ENCODE peak calls at places on chromosomes 1 and 21, in six cellular contexts. Y, J, K, S, I and B are unnamed samples.

GRCh38 chr1:56816264-56816663 is 2.9 kb downstream of the FYB2 start:
- DNase-seq in Y (no peak), J (no peak), K (no peak), S (no peak), I (no peak), B (no peak)

GRCh38 chr1:146036990-146037646 is 15.6 kb upstream of the HJV start:
- DNase-seq in Y (peak), J (peak), K (peak), S (peak), I (peak), B (peak)

GRCh38 chr1:44831516-44831915 is 11.5 kb downstream of the PTCH2 start:
- DNase-seq in Y (no peak), J (no peak), K (no peak), S (no peak), I (no peak), B (no peak)

GRCh38 chr21:37837381-37837780 is 78.9 kb downstream of the KCNJ6 start:
- DNase-seq in Y (no peak), J (no peak), K (no peak), S (peak), I (no peak), B (no peak)

GRCh38 chr1:119917304-119918055 is 21.2 kb upstream of the ADAM30 start:
- DNase-seq in Y (no peak), J (no peak), K (no peak), S (no peak), I (no peak), B (no peak)

GRCh38 chr1:46401964-46402626 is 8.0 kb downstream of the FAAH start:
- DNase-seq in Y (peak), J (peak), K (peak), S (peak), I (peak), B (no peak)

GRCh38 chr1:200959341-200959985 is 64.1 kb downstream of the KIF21B start:
- DNase-seq in Y (peak), J (no peak), K (no peak), S (peak), I (no peak), B (no peak)

GRCh38 chr1:6785721-6786505 is 659 bp downstream of the CAMTA1 start:
- DNase-seq in Y (peak), J (no peak), K (peak), S (no peak), I (peak), B (peak)

GRCh38 chr1:65083263-65083896 is 64.6 kb upstream of the AK4 start:
- DNase-seq in Y (no peak), J (no peak), K (no peak), S (no peak), I (peak), B (no peak)

GRCh38 chr21:44962481-44962966 is 22.7 kb downstream of the SLX9 start:
- DNase-seq in Y (no peak), J (no peak), K (no peak), S (peak), I (peak), B (no peak)

GRCh38 chr1:177255411-177255810 is 84.7 kb downstream of the BRINP2 start:
- DNase-seq in Y (no peak), J (peak), K (no peak), S (peak), I (peak), B (no peak)

GRCh38 chr1:230394134-230394533 is 32.0 kb downstream of the PGBD5 start:
- DNase-seq in Y (peak), J (no peak), K (no peak), S (no peak), I (no peak), B (no peak)

GRCh38 chr1:26788836-26789611 is 1.3 kb downstream of the PIGV start:
- DNase-seq in Y (peak), J (peak), K (peak), S (peak), I (peak), B (peak)

GRCh38 chr1:100868364-100868995 is 26.2 kb downstream of the EXTL2 start:
- DNase-seq in Y (no peak), J (peak), K (no peak), S (peak), I (peak), B (no peak)

GRCh38 chr1:89552481-89553194 is 28.0 kb downstream of the LRRC8B start:
- DNase-seq in Y (no peak), J (no peak), K (no peak), S (no peak), I (no peak), B (peak)

GRCh38 chr21:44939532-44940115 is at the start of gene SLX9:
- DNase-seq in Y (peak), J (peak), K (peak), S (peak), I (peak), B (peak)

GRCh38 chr1:218496561-218496960 is 151.4 kb downstream of the TGFB2 start:
- DNase-seq in Y (no peak), J (peak), K (no peak), S (peak), I (peak), B (no peak)

GRCh38 chr1:209387969-209388329 is 195.6 kb upstream of the CAMK1G start:
- DNase-seq in Y (no peak), J (no peak), K (no peak), S (peak), I (peak), B (no peak)

GRCh38 chr1:211828584-211829342 is 1.8 kb downstream of the LPGAT1 start:
- DNase-seq in Y (no peak), J (peak), K (no peak), S (peak), I (peak), B (no peak)

GRCh38 chr21:37546949-37547614 is 180.5 kb downstream of the DYRK1A start:
- DNase-seq in Y (no peak), J (no peak), K (no peak), S (peak), I (no peak), B (no peak)

GRCh38 chr1:145751491-145752021 is 32.3 kb downstream of the CD160 start:
- DNase-seq in Y (no peak), J (no peak), K (no peak), S (peak), I (peak), B (no peak)

GRCh38 chr1:177329871-177330270 is 159.1 kb downstream of the BRINP2 start:
- DNase-seq in Y (no peak), J (no peak), K (no peak), S (no peak), I (no peak), B (no peak)

GRCh38 chr1:110227774-110228173 is 17.7 kb downstream of the KCNC4 start:
- DNase-seq in Y (no peak), J (no peak), K (no peak), S (no peak), I (no peak), B (no peak)

GRCh38 chr1:223180803-223181321 is 37.8 kb upstream of the TLR5 start:
- DNase-seq in Y (no peak), J (no peak), K (no peak), S (peak), I (no peak), B (no peak)

GRCh38 chr1:151773698-151774097 is 10.4 kb upstream of the MRPL9 start:
- DNase-seq in Y (no peak), J (no peak), K (no peak), S (peak), I (peak), B (no peak)

GRCh38 chr1:171434717-171435346 is 50.5 kb upstream of the PRRC2C start:
- DNase-seq in Y (no peak), J (no peak), K (no peak), S (peak), I (peak), B (peak)
- H3K9ac ChIP-seq in Y (no peak), J (no peak), K (no peak), S (peak), I (no peak), B (no peak)

GRCh38 chr1:221774054-221774842 is 32.4 kb upstream of the DUSP10 start:
- DNase-seq in Y (no peak), J (no peak), K (no peak), S (no peak), I (no peak), B (no peak)

GRCh38 chr1:221773383-221773782 is 31.5 kb upstream of the DUSP10 start:
- DNase-seq in Y (no peak), J (no peak), K (no peak), S (no peak), I (no peak), B (no peak)

GRCh38 chr1:221768444-221769066 is 26.7 kb upstream of the DUSP10 start:
- DNase-seq in Y (no peak), J (peak), K (no peak), S (no peak), I (no peak), B (no peak)

GRCh38 chr1:221775206-221775605 is 33.3 kb upstream of the DUSP10 start:
- DNase-seq in Y (no peak), J (no peak), K (no peak), S (no peak), I (no peak), B (no peak)

GRCh38 chr1:221772107-221772506 is 30.2 kb upstream of the DUSP10 start:
- DNase-seq in Y (no peak), J (no peak), K (no peak), S (no peak), I (peak), B (no peak)
- TF ChIP-seq CTCF in Y (no peak), J (no peak), K (no peak), S (no peak), I (no peak), B (no peak)

DNA sequence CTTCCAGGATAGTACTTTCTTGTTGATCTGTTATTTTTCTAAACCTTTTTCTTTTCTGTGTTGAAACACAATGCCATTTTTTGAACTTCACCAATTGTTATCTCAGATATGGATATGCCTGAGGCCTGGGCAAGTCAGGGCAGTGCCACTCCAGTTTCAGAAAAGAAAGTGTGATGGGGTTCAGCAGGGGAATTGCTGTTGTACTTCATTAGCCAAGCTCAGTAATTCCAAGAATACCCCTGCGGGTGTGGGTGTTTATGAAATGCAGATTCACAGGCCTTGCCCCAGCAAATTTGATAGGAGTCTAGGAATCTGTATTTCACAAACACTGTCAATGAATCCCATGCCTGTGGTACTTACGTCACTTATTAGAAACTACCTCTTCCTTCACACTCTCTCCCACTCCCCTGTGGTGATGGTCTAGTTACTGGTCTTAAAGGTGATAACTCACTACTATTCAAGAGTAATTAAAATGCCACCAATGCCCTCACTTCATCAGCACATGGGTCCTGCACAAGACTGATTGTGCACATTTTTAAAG is 142.3 kb downstream of the PBX1 start:
- DNase-seq in Y (no peak), J (no peak), K (no peak), S (no peak), I (no peak), B (no peak)
- H3K9ac ChIP-seq in Y (no peak), J (no peak), K (no peak), S (no peak), I (no peak), B (no peak)

GRCh38 chr1:183470961-183471747 is 1.1 kb upstream of the SMG7 start:
- DNase-seq in Y (peak), J (peak), K (peak), S (peak), I (peak), B (peak)
- TF ChIP-seq CTCF in Y (peak), J (peak), K (no peak), S (peak), I (peak), B (peak)

DNA sequence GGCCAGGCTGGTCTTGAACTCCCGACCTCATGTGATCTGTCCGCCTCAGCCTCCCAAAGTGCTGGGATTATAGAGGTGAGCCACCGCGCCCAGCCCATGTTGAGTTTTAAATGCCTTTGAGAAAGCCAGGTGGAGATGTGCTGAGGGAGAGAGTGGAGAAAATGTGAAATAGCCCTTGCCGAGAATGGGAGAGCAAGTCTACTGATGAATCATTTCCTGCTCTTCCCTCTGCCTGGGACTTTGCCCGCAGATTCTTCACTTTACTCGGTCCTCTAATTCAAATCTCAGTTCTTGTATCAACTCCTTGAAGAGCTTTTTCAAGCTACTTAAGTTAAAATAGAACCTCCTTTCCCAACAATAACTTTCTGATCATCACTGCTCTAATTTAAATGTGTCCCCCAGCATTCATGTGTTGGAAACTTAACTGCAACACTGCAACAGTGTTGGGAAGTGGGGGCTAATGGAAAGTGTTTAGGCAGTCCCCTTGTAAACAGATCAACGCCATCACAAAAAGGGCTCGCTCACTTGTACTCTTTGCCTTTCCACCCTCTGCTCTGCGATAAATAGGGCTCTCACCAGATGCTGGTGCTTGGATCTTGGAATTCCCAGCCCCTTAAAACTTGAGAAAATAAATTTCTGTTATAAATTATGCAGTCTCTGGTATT is 27.8 kb downstream of the OSBPL9 start:
- DNase-seq in Y (no peak), J (no peak), K (no peak), S (peak), I (peak), B (no peak)
- H3K9ac ChIP-seq in Y (no peak), J (no peak), K (no peak), S (no peak), I (peak), B (no peak)